ENCODE peak calls at places on chromosome 9, in eight cellular contexts. Y is uterus, E is endodermal cell, V is neural progenitor cell, K is mucosa of descending colon, J is heart right ventricle, P is colonic mucosa, I is lower lobe of right lung. C is an unnamed sample.

GRCh38 chr9:8338742-8339425 is 539.3 kb upstream of the DMAC1 start:
- DNase-seq in Y (no peak), I (no peak), J (no peak), E (no peak), V (no peak), K (no peak), P (no peak), C (no peak)

GRCh38 chr9:20684865-20685696 is 1.0 kb downstream of the FOCAD start:
- DNase-seq in E (no peak), J (no peak), P (no peak), I (no peak), V (no peak), Y (no peak), K (no peak), C (no peak)

GRCh38 chr9:79674052-79674777 is 102.5 kb downstream of the TLE4 start:
- DNase-seq in K (no peak), Y (no peak), I (no peak), P (no peak), V (no peak), E (no peak), J (no peak), C (no peak)

GRCh38 chr9:85900504-85901201 is 40.3 kb upstream of the NAA35 start:
- DNase-seq in J (no peak), P (peak; percentile 33), Y (no peak), I (no peak), K (no peak), E (peak; percentile 89), V (peak; percentile 45), C (no peak)

GRCh38 chr9:113772121-113772885 is 103.8 kb upstream of the ZNF618 start:
- DNase-seq in I (no peak), E (no peak), Y (no peak), V (no peak), K (no peak), J (no peak), P (no peak), C (no peak)

GRCh38 chr9:26329974-26330373 is 562.6 kb downstream of the CAAP1 start:
- DNase-seq in J (no peak), Y (no peak), P (peak; percentile 32), I (no peak), E (no peak), V (no peak), K (no peak), C (no peak)

GRCh38 chr9:109889456-109889855 is 109.5 kb downstream of the PALM2AKAP2 start:
- DNase-seq in V (no peak), J (no peak), I (no peak), E (no peak), K (no peak), P (no peak), Y (no peak), C (no peak)

GRCh38 chr9:6758418-6759113 is 793 bp downstream of the KDM4C start:
- DNase-seq in Y (peak; percentile 39), V (peak; percentile 79), I (peak; percentile 69), J (peak; percentile 33), E (peak; percentile 82), K (peak; percentile 79), P (peak; percentile 75), C (peak; percentile 76)

GRCh38 chr9:136609838-136610311 is 52.8 kb upstream of the EGFL7 start:
- DNase-seq in Y (no peak), K (no peak), J (no peak), I (no peak), E (no peak), V (no peak), P (no peak), C (no peak)

GRCh38 chr9:100714372-100715099 is 136.7 kb downstream of the CAVIN4 start:
- DNase-seq in P (peak; percentile 66), Y (no peak), V (peak; percentile 83), E (peak; percentile 93), J (peak; percentile 25), I (no peak), K (no peak), C (no peak)

GRCh38 chr9:85522459-85523092 is 219.2 kb downstream of the AGTPBP1 start:
- DNase-seq in I (peak; percentile 70), P (no peak), Y (no peak), K (no peak), J (peak; percentile 55), V (peak; percentile 64), E (peak; percentile 88), C (peak; percentile 76)

GRCh38 chr9:131015876-131016397 is 7.0 kb downstream of the LAMC3 start:
- DNase-seq in V (no peak), Y (no peak), K (no peak), I (no peak), J (no peak), E (no peak), P (no peak), C (no peak)

GRCh38 chr9:10208691-10209069 is 404.1 kb downstream of the PTPRD start:
- DNase-seq in P (no peak), J (no peak), Y (no peak), E (no peak), V (no peak), I (no peak), K (no peak), C (no peak)

GRCh38 chr9:109717342-109717741 is 62.7 kb upstream of the PALM2AKAP2 start:
- DNase-seq in Y (no peak), V (no peak), I (no peak), J (no peak), P (no peak), E (no peak), K (no peak), C (no peak)

GRCh38 chr9:112725961-112726360 is 8.0 kb upstream of the INIP start:
- DNase-seq in J (no peak), V (no peak), I (no peak), P (no peak), K (no peak), E (no peak), Y (no peak), C (no peak)

GRCh38 chr9:110126986-110127864 is 80.7 kb downstream of the C9orf152 start:
- DNase-seq in Y (peak; percentile 81), P (peak; percentile 61), J (peak; percentile 76), K (peak; percentile 60), V (peak; percentile 41), E (peak; percentile 84), I (peak; percentile 53), C (no peak)

GRCh38 chr9:113828211-113828610 is 47.9 kb upstream of the ZNF618 start:
- DNase-seq in K (no peak), E (no peak), J (no peak), Y (no peak), I (no peak), V (no peak), P (no peak), C (no peak)

GRCh38 chr9:84670801-84671153 is 1.2 kb downstream of the NTRK2 start:
- DNase-seq in E (no peak), K (no peak), I (no peak), Y (no peak), V (no peak), J (no peak), P (no peak), C (no peak)

GRCh38 chr9:104747565-104748358 is at the start of gene NIPSNAP3A:
- DNase-seq in K (peak; percentile 93), I (peak; percentile 92), Y (peak; percentile 83), J (peak; percentile 88), P (peak; percentile 92), E (peak; percentile 93), V (peak; percentile 85), C (peak; percentile 94)

GRCh38 chr9:87307810-87308209 is 189.9 kb upstream of the DAPK1 start:
- DNase-seq in I (no peak), E (no peak), J (no peak), K (no peak), V (no peak), Y (no peak), P (no peak), C (no peak)

GRCh38 chr9:38079410-38080105 is 10.5 kb upstream of the SHB start:
- DNase-seq in Y (no peak), I (peak; percentile 54), E (peak; percentile 54), J (no peak), K (no peak), V (no peak), P (no peak), C (no peak)

GRCh38 chr9:72205513-72205912 is 56.3 kb downstream of the GDA start:
- DNase-seq in K (no peak), J (no peak), V (no peak), I (no peak), P (no peak), E (no peak), Y (no peak), C (no peak)

GRCh38 chr9:72207278-72207677 is 58.0 kb downstream of the GDA start:
- DNase-seq in I (no peak), P (no peak), K (no peak), V (no peak), J (no peak), Y (no peak), E (no peak), C (no peak)

GRCh38 chr9:72200452-72200851 is 51.2 kb downstream of the GDA start:
- DNase-seq in K (no peak), Y (no peak), V (no peak), J (no peak), I (no peak), E (no peak), P (no peak), C (no peak)

GRCh38 chr9:72204062-72204461 is 54.8 kb downstream of the GDA start:
- DNase-seq in I (no peak), K (no peak), J (no peak), E (no peak), P (no peak), Y (no peak), V (no peak), C (no peak)

GRCh38 chr9:72203205-72203803 is 54.1 kb downstream of the GDA start:
- DNase-seq in K (no peak), P (peak; percentile 69), J (no peak), Y (no peak), V (peak; percentile 63), E (peak; percentile 66), I (no peak), C (no peak)
- TF ChIP-seq CTCF in K (peak; percentile 30), P (peak; percentile 56), J (peak; percentile 22), Y (no peak), V (peak; percentile 69), E (peak; percentile 82), I (peak; percentile 37), C (peak; percentile 39)

GRCh38 chr9:129580211-129580915 is 40.5 kb downstream of the C9orf50 start:
- DNase-seq in E (no peak), V (no peak), Y (no peak), J (no peak), K (no peak), P (no peak), I (no peak), C (no peak)
- H3K4me1 ChIP-seq in E (no peaks in the 10 kb centered on the region), V (peaks cover 5% of the 10 kb centered on the region), Y (no peaks in the 10 kb centered on the region), J (peaks cover 16% of the 10 kb centered on the region), K (no peaks in the 10 kb centered on the region), P (no peaks in the 10 kb centered on the region), I (peaks cover 9% of the 10 kb centered on the region), C (peaks cover 4% of the 10 kb centered on the region)

GRCh38 chr9:90256345-90256744 is 386.3 kb downstream of the DIRAS2 start:
- DNase-seq in V (no peak), K (no peak), I (no peak), J (no peak), E (no peak), Y (no peak), P (no peak), C (no peak)
- H3K4me3 ChIP-seq in V (no peak overlapping the region), K (no peak overlapping the region), I (no peak overlapping the region), J (no peak overlapping the region), E (no peak overlapping the region), Y (no peak overlapping the region), P (no peak overlapping the region), C (no peak overlapping the region)

GRCh38 chr9:32351845-32352244 is 32.6 kb upstream of the ACO1 start:
- DNase-seq in I (no peak), P (no peak), Y (no peak), K (no peak), J (no peak), E (peak; percentile 85), V (peak; percentile 66), C (no peak)
- TF ChIP-seq CTCF in I (no peak), P (no peak), Y (no peak), K (no peak), J (no peak), E (peak; percentile 70), V (peak; percentile 51), C (no peak)

GRCh38 chr9:134330590-134330989 is 4.3 kb downstream of the RXRA start:
- DNase-seq in J (peak; percentile 3), I (no peak), V (no peak), Y (no peak), E (no peak), K (peak; percentile 48), P (no peak), C (no peak)
- H3K4me1 ChIP-seq in J (peaks cover 85% of the 10 kb centered on the region), I (peaks cover 82% of the 10 kb centered on the region), V (peaks cover 40% of the 10 kb centered on the region), Y (peaks cover 2% of the 10 kb centered on the region), E (peaks cover 34% of the 10 kb centered on the region), K (peaks cover 74% of the 10 kb centered on the region), P (peaks cover 45% of the 10 kb centered on the region), C (peaks cover 63% of the 10 kb centered on the region)

C was measured in upper lobe of right lung.